ENCODE peak calls at places on chromosomes 7 and 10, in ten cellular contexts. One of them, this sample, is unnamed.

GRCh38 chr7:115013887-115014286 is 92.0 kb downstream of the MDFIC start:
- DNase-seq in stimulated activated CD8-positive, alpha-beta memory T cell treated with anti-CD3 and anti-CD28 coated beads, Interleukin-4, amount 100 ng/mL, for 4 hours: no peak
- DNase-seq in DMS 273 treated with DMSO at 0.1 percent for 48 hours: no peak
- DNase-seq in AG10803: no peak
- DNase-seq in activated naive CD4-positive, alpha-beta T cell treated with anti-CD3 and anti-CD28 coated beads, Interleukin-2, amount 10 ng/mL, durations not matched to agents 7 days and 5 days: no peak
- DNase-seq in dorsolateral prefrontal cortex: no peak
- DNase-seq in stimulated activated CD4-positive, alpha-beta T cell treated with anti-CD3 and anti-CD28 coated beads, Interleukin-1b, Interleukin-23, amount 100 ng/mL, for 24 hours: no peak
- DNase-seq in posterior cingulate gyrus: no peak
- DNase-seq in fibroblast of pulmonary artery: peak
- DNase-seq in right cardiac atrium: no peak
- DNase-seq in this sample: no peak

GRCh38 chr7:144513332-144513731 is 109.8 kb upstream of the NOBOX start:
- DNase-seq in AG10803: no peak
- DNase-seq in posterior cingulate gyrus: no peak
- DNase-seq in DMS 273 treated with DMSO at 0.1 percent for 48 hours: no peak
- DNase-seq in right cardiac atrium: no peak
- DNase-seq in dorsolateral prefrontal cortex: peak
- DNase-seq in stimulated activated CD4-positive, alpha-beta T cell treated with anti-CD3 and anti-CD28 coated beads, Interleukin-1b, Interleukin-23, amount 100 ng/mL, for 24 hours: no peak
- DNase-seq in stimulated activated CD8-positive, alpha-beta memory T cell treated with anti-CD3 and anti-CD28 coated beads, Interleukin-4, amount 100 ng/mL, for 4 hours: no peak
- DNase-seq in activated naive CD4-positive, alpha-beta T cell treated with anti-CD3 and anti-CD28 coated beads, Interleukin-2, amount 10 ng/mL, durations not matched to agents 7 days and 5 days: no peak
- DNase-seq in fibroblast of pulmonary artery: peak
- DNase-seq in this sample: no peak

GRCh38 chr10:12430406-12430982 is 81.1 kb downstream of the CAMK1D start:
- DNase-seq in DMS 273 treated with DMSO at 0.1 percent for 48 hours: no peak
- DNase-seq in posterior cingulate gyrus: peak
- DNase-seq in dorsolateral prefrontal cortex: no peak
- DNase-seq in stimulated activated CD4-positive, alpha-beta T cell treated with anti-CD3 and anti-CD28 coated beads, Interleukin-1b, Interleukin-23, amount 100 ng/mL, for 24 hours: no peak
- DNase-seq in activated naive CD4-positive, alpha-beta T cell treated with anti-CD3 and anti-CD28 coated beads, Interleukin-2, amount 10 ng/mL, durations not matched to agents 7 days and 5 days: no peak
- DNase-seq in fibroblast of pulmonary artery: no peak
- DNase-seq in right cardiac atrium: no peak
- DNase-seq in stimulated activated CD8-positive, alpha-beta memory T cell treated with anti-CD3 and anti-CD28 coated beads, Interleukin-4, amount 100 ng/mL, for 4 hours: no peak
- DNase-seq in AG10803: no peak
- DNase-seq in this sample: no peak

GRCh38 chr10:125344573-125345121 is 184.3 kb upstream of the CTBP2 start:
- DNase-seq in DMS 273 treated with DMSO at 0.1 percent for 48 hours: no peak
- DNase-seq in posterior cingulate gyrus: peak
- DNase-seq in AG10803: no peak
- DNase-seq in fibroblast of pulmonary artery: no peak
- DNase-seq in right cardiac atrium: no peak
- DNase-seq in stimulated activated CD4-positive, alpha-beta T cell treated with anti-CD3 and anti-CD28 coated beads, Interleukin-1b, Interleukin-23, amount 100 ng/mL, for 24 hours: no peak
- DNase-seq in dorsolateral prefrontal cortex: no peak
- DNase-seq in activated naive CD4-positive, alpha-beta T cell treated with anti-CD3 and anti-CD28 coated beads, Interleukin-2, amount 10 ng/mL, durations not matched to agents 7 days and 5 days: no peak
- DNase-seq in stimulated activated CD8-positive, alpha-beta memory T cell treated with anti-CD3 and anti-CD28 coated beads, Interleukin-4, amount 100 ng/mL, for 4 hours: no peak
- DNase-seq in this sample: no peak

GRCh38 chr7:147584771-147585193 is 1005.8 kb upstream of the C7orf33 start:
- DNase-seq in fibroblast of pulmonary artery: no peak
- DNase-seq in DMS 273 treated with DMSO at 0.1 percent for 48 hours: no peak
- DNase-seq in activated naive CD4-positive, alpha-beta T cell treated with anti-CD3 and anti-CD28 coated beads, Interleukin-2, amount 10 ng/mL, durations not matched to agents 7 days and 5 days: no peak
- DNase-seq in stimulated activated CD4-positive, alpha-beta T cell treated with anti-CD3 and anti-CD28 coated beads, Interleukin-1b, Interleukin-23, amount 100 ng/mL, for 24 hours: no peak
- DNase-seq in posterior cingulate gyrus: no peak
- DNase-seq in right cardiac atrium: no peak
- DNase-seq in dorsolateral prefrontal cortex: no peak
- DNase-seq in AG10803: no peak
- DNase-seq in stimulated activated CD8-positive, alpha-beta memory T cell treated with anti-CD3 and anti-CD28 coated beads, Interleukin-4, amount 100 ng/mL, for 4 hours: no peak
- DNase-seq in this sample: no peak

GRCh38 chr7:47757946-47758371 is 176.0 kb upstream of the TNS3 start:
- DNase-seq in right cardiac atrium: peak
- DNase-seq in stimulated activated CD8-positive, alpha-beta memory T cell treated with anti-CD3 and anti-CD28 coated beads, Interleukin-4, amount 100 ng/mL, for 4 hours: no peak
- DNase-seq in AG10803: peak
- DNase-seq in DMS 273 treated with DMSO at 0.1 percent for 48 hours: no peak
- DNase-seq in dorsolateral prefrontal cortex: peak
- DNase-seq in posterior cingulate gyrus: peak
- DNase-seq in fibroblast of pulmonary artery: peak
- DNase-seq in activated naive CD4-positive, alpha-beta T cell treated with anti-CD3 and anti-CD28 coated beads, Interleukin-2, amount 10 ng/mL, durations not matched to agents 7 days and 5 days: no peak
- DNase-seq in stimulated activated CD4-positive, alpha-beta T cell treated with anti-CD3 and anti-CD28 coated beads, Interleukin-1b, Interleukin-23, amount 100 ng/mL, for 24 hours: no peak
- DNase-seq in this sample: no peak

GRCh38 chr10:96587255-96588059 is 645 bp upstream of the TM9SF3 start:
- DNase-seq in dorsolateral prefrontal cortex: no peak
- DNase-seq in posterior cingulate gyrus: peak
- DNase-seq in activated naive CD4-positive, alpha-beta T cell treated with anti-CD3 and anti-CD28 coated beads, Interleukin-2, amount 10 ng/mL, durations not matched to agents 7 days and 5 days: no peak
- DNase-seq in DMS 273 treated with DMSO at 0.1 percent for 48 hours: peak
- DNase-seq in right cardiac atrium: peak
- DNase-seq in AG10803: peak
- DNase-seq in fibroblast of pulmonary artery: peak
- DNase-seq in stimulated activated CD4-positive, alpha-beta T cell treated with anti-CD3 and anti-CD28 coated beads, Interleukin-1b, Interleukin-23, amount 100 ng/mL, for 24 hours: peak
- DNase-seq in stimulated activated CD8-positive, alpha-beta memory T cell treated with anti-CD3 and anti-CD28 coated beads, Interleukin-4, amount 100 ng/mL, for 4 hours: peak
- DNase-seq in this sample: no peak

GRCh38 chr7:132742152-132742551 is 165.9 kb upstream of the PLXNA4 start:
- DNase-seq in fibroblast of pulmonary artery: peak
- DNase-seq in stimulated activated CD8-positive, alpha-beta memory T cell treated with anti-CD3 and anti-CD28 coated beads, Interleukin-4, amount 100 ng/mL, for 4 hours: no peak
- DNase-seq in stimulated activated CD4-positive, alpha-beta T cell treated with anti-CD3 and anti-CD28 coated beads, Interleukin-1b, Interleukin-23, amount 100 ng/mL, for 24 hours: no peak
- DNase-seq in dorsolateral prefrontal cortex: no peak
- DNase-seq in AG10803: peak
- DNase-seq in right cardiac atrium: peak
- DNase-seq in posterior cingulate gyrus: no peak
- DNase-seq in DMS 273 treated with DMSO at 0.1 percent for 48 hours: no peak
- DNase-seq in activated naive CD4-positive, alpha-beta T cell treated with anti-CD3 and anti-CD28 coated beads, Interleukin-2, amount 10 ng/mL, durations not matched to agents 7 days and 5 days: no peak
- DNase-seq in this sample: no peak

GRCh38 chr10:84227810-84228209 is 2.5 kb upstream of the LRIT2 start:
- DNase-seq in AG10803: no peak
- DNase-seq in fibroblast of pulmonary artery: no peak
- DNase-seq in stimulated activated CD4-positive, alpha-beta T cell treated with anti-CD3 and anti-CD28 coated beads, Interleukin-1b, Interleukin-23, amount 100 ng/mL, for 24 hours: no peak
- DNase-seq in activated naive CD4-positive, alpha-beta T cell treated with anti-CD3 and anti-CD28 coated beads, Interleukin-2, amount 10 ng/mL, durations not matched to agents 7 days and 5 days: no peak
- DNase-seq in right cardiac atrium: no peak
- DNase-seq in DMS 273 treated with DMSO at 0.1 percent for 48 hours: no peak
- DNase-seq in posterior cingulate gyrus: no peak
- DNase-seq in dorsolateral prefrontal cortex: no peak
- DNase-seq in stimulated activated CD8-positive, alpha-beta memory T cell treated with anti-CD3 and anti-CD28 coated beads, Interleukin-4, amount 100 ng/mL, for 4 hours: no peak
- DNase-seq in this sample: no peak

GRCh38 chr7:33310546-33310945 is 181.2 kb downstream of the BBS9 start:
- DNase-seq in DMS 273 treated with DMSO at 0.1 percent for 48 hours: no peak
- DNase-seq in stimulated activated CD4-positive, alpha-beta T cell treated with anti-CD3 and anti-CD28 coated beads, Interleukin-1b, Interleukin-23, amount 100 ng/mL, for 24 hours: no peak
- DNase-seq in activated naive CD4-positive, alpha-beta T cell treated with anti-CD3 and anti-CD28 coated beads, Interleukin-2, amount 10 ng/mL, durations not matched to agents 7 days and 5 days: no peak
- DNase-seq in fibroblast of pulmonary artery: no peak
- DNase-seq in dorsolateral prefrontal cortex: no peak
- DNase-seq in right cardiac atrium: no peak
- DNase-seq in stimulated activated CD8-positive, alpha-beta memory T cell treated with anti-CD3 and anti-CD28 coated beads, Interleukin-4, amount 100 ng/mL, for 4 hours: no peak
- DNase-seq in posterior cingulate gyrus: no peak
- DNase-seq in AG10803: no peak
- DNase-seq in this sample: no peak

GRCh38 chr10:34615770-34616169 is 199.3 kb downstream of the PARD3 start:
- DNase-seq in posterior cingulate gyrus: no peak
- DNase-seq in dorsolateral prefrontal cortex: no peak
- DNase-seq in DMS 273 treated with DMSO at 0.1 percent for 48 hours: no peak
- DNase-seq in right cardiac atrium: no peak
- DNase-seq in stimulated activated CD4-positive, alpha-beta T cell treated with anti-CD3 and anti-CD28 coated beads, Interleukin-1b, Interleukin-23, amount 100 ng/mL, for 24 hours: no peak
- DNase-seq in AG10803: no peak
- DNase-seq in stimulated activated CD8-positive, alpha-beta memory T cell treated with anti-CD3 and anti-CD28 coated beads, Interleukin-4, amount 100 ng/mL, for 4 hours: no peak
- DNase-seq in activated naive CD4-positive, alpha-beta T cell treated with anti-CD3 and anti-CD28 coated beads, Interleukin-2, amount 10 ng/mL, durations not matched to agents 7 days and 5 days: no peak
- DNase-seq in fibroblast of pulmonary artery: no peak
- DNase-seq in this sample: no peak

GRCh38 chr7:135661311-135662122 is 797 bp upstream of the STMP1 start:
- DNase-seq in posterior cingulate gyrus: no peak
- DNase-seq in AG10803: no peak
- DNase-seq in activated naive CD4-positive, alpha-beta T cell treated with anti-CD3 and anti-CD28 coated beads, Interleukin-2, amount 10 ng/mL, durations not matched to agents 7 days and 5 days: no peak
- DNase-seq in stimulated activated CD8-positive, alpha-beta memory T cell treated with anti-CD3 and anti-CD28 coated beads, Interleukin-4, amount 100 ng/mL, for 4 hours: no peak
- DNase-seq in DMS 273 treated with DMSO at 0.1 percent for 48 hours: no peak
- DNase-seq in fibroblast of pulmonary artery: no peak
- DNase-seq in stimulated activated CD4-positive, alpha-beta T cell treated with anti-CD3 and anti-CD28 coated beads, Interleukin-1b, Interleukin-23, amount 100 ng/mL, for 24 hours: peak
- DNase-seq in right cardiac atrium: no peak
- DNase-seq in dorsolateral prefrontal cortex: no peak
- DNase-seq in this sample: no peak

GRCh38 chr7:73971701-73972341 is 56.2 kb upstream of the ELN start:
- DNase-seq in activated naive CD4-positive, alpha-beta T cell treated with anti-CD3 and anti-CD28 coated beads, Interleukin-2, amount 10 ng/mL, durations not matched to agents 7 days and 5 days: no peak
- DNase-seq in stimulated activated CD4-positive, alpha-beta T cell treated with anti-CD3 and anti-CD28 coated beads, Interleukin-1b, Interleukin-23, amount 100 ng/mL, for 24 hours: no peak
- DNase-seq in stimulated activated CD8-positive, alpha-beta memory T cell treated with anti-CD3 and anti-CD28 coated beads, Interleukin-4, amount 100 ng/mL, for 4 hours: no peak
- DNase-seq in fibroblast of pulmonary artery: no peak
- DNase-seq in DMS 273 treated with DMSO at 0.1 percent for 48 hours: no peak
- DNase-seq in dorsolateral prefrontal cortex: no peak
- DNase-seq in right cardiac atrium: no peak
- DNase-seq in AG10803: no peak
- DNase-seq in posterior cingulate gyrus: peak
- DNase-seq in this sample: peak

GRCh38 chr10:96130326-96130758 is 245 bp downstream of the ZNF518A start:
- DNase-seq in posterior cingulate gyrus: peak
- DNase-seq in stimulated activated CD8-positive, alpha-beta memory T cell treated with anti-CD3 and anti-CD28 coated beads, Interleukin-4, amount 100 ng/mL, for 4 hours: peak
- DNase-seq in right cardiac atrium: peak
- DNase-seq in fibroblast of pulmonary artery: peak
- DNase-seq in AG10803: peak
- DNase-seq in stimulated activated CD4-positive, alpha-beta T cell treated with anti-CD3 and anti-CD28 coated beads, Interleukin-1b, Interleukin-23, amount 100 ng/mL, for 24 hours: peak
- DNase-seq in activated naive CD4-positive, alpha-beta T cell treated with anti-CD3 and anti-CD28 coated beads, Interleukin-2, amount 10 ng/mL, durations not matched to agents 7 days and 5 days: peak
- DNase-seq in dorsolateral prefrontal cortex: peak
- DNase-seq in DMS 273 treated with DMSO at 0.1 percent for 48 hours: peak
- DNase-seq in this sample: peak

GRCh38 chr7:142338633-142339501 is 81.0 kb upstream of the PRSS58 start:
- DNase-seq in fibroblast of pulmonary artery: no peak
- DNase-seq in dorsolateral prefrontal cortex: no peak
- DNase-seq in AG10803: no peak
- DNase-seq in activated naive CD4-positive, alpha-beta T cell treated with anti-CD3 and anti-CD28 coated beads, Interleukin-2, amount 10 ng/mL, durations not matched to agents 7 days and 5 days: no peak
- DNase-seq in stimulated activated CD4-positive, alpha-beta T cell treated with anti-CD3 and anti-CD28 coated beads, Interleukin-1b, Interleukin-23, amount 100 ng/mL, for 24 hours: no peak
- DNase-seq in posterior cingulate gyrus: no peak
- DNase-seq in DMS 273 treated with DMSO at 0.1 percent for 48 hours: no peak
- DNase-seq in right cardiac atrium: no peak
- DNase-seq in stimulated activated CD8-positive, alpha-beta memory T cell treated with anti-CD3 and anti-CD28 coated beads, Interleukin-4, amount 100 ng/mL, for 4 hours: no peak
- DNase-seq in this sample: peak

GRCh38 chr10:16586358-16587138 is 64.9 kb upstream of the C1QL3 start:
- DNase-seq in stimulated activated CD4-positive, alpha-beta T cell treated with anti-CD3 and anti-CD28 coated beads, Interleukin-1b, Interleukin-23, amount 100 ng/mL, for 24 hours: no peak
- DNase-seq in DMS 273 treated with DMSO at 0.1 percent for 48 hours: no peak
- DNase-seq in right cardiac atrium: no peak
- DNase-seq in fibroblast of pulmonary artery: no peak
- DNase-seq in posterior cingulate gyrus: no peak
- DNase-seq in dorsolateral prefrontal cortex: no peak
- DNase-seq in stimulated activated CD8-positive, alpha-beta memory T cell treated with anti-CD3 and anti-CD28 coated beads, Interleukin-4, amount 100 ng/mL, for 4 hours: no peak
- DNase-seq in activated naive CD4-positive, alpha-beta T cell treated with anti-CD3 and anti-CD28 coated beads, Interleukin-2, amount 10 ng/mL, durations not matched to agents 7 days and 5 days: no peak
- DNase-seq in AG10803: no peak
- DNase-seq in this sample: no peak

GRCh38 chr10:67779455-67780205 is 58.4 kb downstream of the DNAJC12 start:
- DNase-seq in stimulated activated CD8-positive, alpha-beta memory T cell treated with anti-CD3 and anti-CD28 coated beads, Interleukin-4, amount 100 ng/mL, for 4 hours: peak
- DNase-seq in posterior cingulate gyrus: no peak
- DNase-seq in DMS 273 treated with DMSO at 0.1 percent for 48 hours: peak
- DNase-seq in right cardiac atrium: peak
- DNase-seq in activated naive CD4-positive, alpha-beta T cell treated with anti-CD3 and anti-CD28 coated beads, Interleukin-2, amount 10 ng/mL, durations not matched to agents 7 days and 5 days: peak
- DNase-seq in stimulated activated CD4-positive, alpha-beta T cell treated with anti-CD3 and anti-CD28 coated beads, Interleukin-1b, Interleukin-23, amount 100 ng/mL, for 24 hours: peak
- DNase-seq in AG10803: peak
- DNase-seq in dorsolateral prefrontal cortex: no peak
- DNase-seq in fibroblast of pulmonary artery: peak
- DNase-seq in this sample: no peak

GRCh38 chr7:122975341-122975740 is 20.2 kb downstream of the TAS2R16 start:
- DNase-seq in stimulated activated CD4-positive, alpha-beta T cell treated with anti-CD3 and anti-CD28 coated beads, Interleukin-1b, Interleukin-23, amount 100 ng/mL, for 24 hours: no peak
- DNase-seq in activated naive CD4-positive, alpha-beta T cell treated with anti-CD3 and anti-CD28 coated beads, Interleukin-2, amount 10 ng/mL, durations not matched to agents 7 days and 5 days: no peak
- DNase-seq in posterior cingulate gyrus: no peak
- DNase-seq in AG10803: no peak
- DNase-seq in right cardiac atrium: no peak
- DNase-seq in dorsolateral prefrontal cortex: no peak
- DNase-seq in fibroblast of pulmonary artery: peak
- DNase-seq in stimulated activated CD8-positive, alpha-beta memory T cell treated with anti-CD3 and anti-CD28 coated beads, Interleukin-4, amount 100 ng/mL, for 4 hours: no peak
- DNase-seq in DMS 273 treated with DMSO at 0.1 percent for 48 hours: no peak
- DNase-seq in this sample: no peak

GRCh38 chr7:50684702-50685074 is 98.0 kb downstream of the GRB10 start:
- DNase-seq in right cardiac atrium: no peak
- DNase-seq in DMS 273 treated with DMSO at 0.1 percent for 48 hours: no peak
- DNase-seq in stimulated activated CD4-positive, alpha-beta T cell treated with anti-CD3 and anti-CD28 coated beads, Interleukin-1b, Interleukin-23, amount 100 ng/mL, for 24 hours: no peak
- DNase-seq in fibroblast of pulmonary artery: no peak
- DNase-seq in AG10803: no peak
- DNase-seq in stimulated activated CD8-positive, alpha-beta memory T cell treated with anti-CD3 and anti-CD28 coated beads, Interleukin-4, amount 100 ng/mL, for 4 hours: no peak
- DNase-seq in posterior cingulate gyrus: no peak
- DNase-seq in activated naive CD4-positive, alpha-beta T cell treated with anti-CD3 and anti-CD28 coated beads, Interleukin-2, amount 10 ng/mL, durations not matched to agents 7 days and 5 days: no peak
- DNase-seq in dorsolateral prefrontal cortex: no peak
- DNase-seq in this sample: no peak

GRCh38 chr10:74898201-74898976 is 72.0 kb downstream of the KAT6B start:
- DNase-seq in dorsolateral prefrontal cortex: no peak
- DNase-seq in DMS 273 treated with DMSO at 0.1 percent for 48 hours: no peak
- DNase-seq in stimulated activated CD8-positive, alpha-beta memory T cell treated with anti-CD3 and anti-CD28 coated beads, Interleukin-4, amount 100 ng/mL, for 4 hours: no peak
- DNase-seq in right cardiac atrium: no peak
- DNase-seq in stimulated activated CD4-positive, alpha-beta T cell treated with anti-CD3 and anti-CD28 coated beads, Interleukin-1b, Interleukin-23, amount 100 ng/mL, for 24 hours: no peak
- DNase-seq in activated naive CD4-positive, alpha-beta T cell treated with anti-CD3 and anti-CD28 coated beads, Interleukin-2, amount 10 ng/mL, durations not matched to agents 7 days and 5 days: peak
- DNase-seq in AG10803: no peak
- DNase-seq in fibroblast of pulmonary artery: no peak
- DNase-seq in posterior cingulate gyrus: no peak
- DNase-seq in this sample: no peak

GRCh38 chr10:71651953-71652352 is 67.6 kb downstream of the C10orf105 start:
- DNase-seq in stimulated activated CD8-positive, alpha-beta memory T cell treated with anti-CD3 and anti-CD28 coated beads, Interleukin-4, amount 100 ng/mL, for 4 hours: no peak
- DNase-seq in posterior cingulate gyrus: no peak
- DNase-seq in fibroblast of pulmonary artery: no peak
- DNase-seq in dorsolateral prefrontal cortex: no peak
- DNase-seq in DMS 273 treated with DMSO at 0.1 percent for 48 hours: no peak
- DNase-seq in right cardiac atrium: no peak
- DNase-seq in stimulated activated CD4-positive, alpha-beta T cell treated with anti-CD3 and anti-CD28 coated beads, Interleukin-1b, Interleukin-23, amount 100 ng/mL, for 24 hours: no peak
- DNase-seq in AG10803: no peak
- DNase-seq in activated naive CD4-positive, alpha-beta T cell treated with anti-CD3 and anti-CD28 coated beads, Interleukin-2, amount 10 ng/mL, durations not matched to agents 7 days and 5 days: no peak
- DNase-seq in this sample: no peak

GRCh38 chr7:266851-267840 is 22.8 kb upstream of the FOXL3 start:
- DNase-seq in posterior cingulate gyrus: peak
- DNase-seq in dorsolateral prefrontal cortex: no peak
- DNase-seq in right cardiac atrium: peak
- DNase-seq in stimulated activated CD4-positive, alpha-beta T cell treated with anti-CD3 and anti-CD28 coated beads, Interleukin-1b, Interleukin-23, amount 100 ng/mL, for 24 hours: no peak
- DNase-seq in AG10803: no peak
- DNase-seq in DMS 273 treated with DMSO at 0.1 percent for 48 hours: no peak
- DNase-seq in fibroblast of pulmonary artery: no peak
- DNase-seq in stimulated activated CD8-positive, alpha-beta memory T cell treated with anti-CD3 and anti-CD28 coated beads, Interleukin-4, amount 100 ng/mL, for 4 hours: no peak
- DNase-seq in activated naive CD4-positive, alpha-beta T cell treated with anti-CD3 and anti-CD28 coated beads, Interleukin-2, amount 10 ng/mL, durations not matched to agents 7 days and 5 days: no peak
- DNase-seq in this sample: peak

GRCh38 chr7:80950550-80950967 is 31.7 kb upstream of the SEMA3C start:
- DNase-seq in posterior cingulate gyrus: no peak
- DNase-seq in fibroblast of pulmonary artery: peak
- DNase-seq in stimulated activated CD4-positive, alpha-beta T cell treated with anti-CD3 and anti-CD28 coated beads, Interleukin-1b, Interleukin-23, amount 100 ng/mL, for 24 hours: no peak
- DNase-seq in activated naive CD4-positive, alpha-beta T cell treated with anti-CD3 and anti-CD28 coated beads, Interleukin-2, amount 10 ng/mL, durations not matched to agents 7 days and 5 days: no peak
- DNase-seq in DMS 273 treated with DMSO at 0.1 percent for 48 hours: no peak
- DNase-seq in stimulated activated CD8-positive, alpha-beta memory T cell treated with anti-CD3 and anti-CD28 coated beads, Interleukin-4, amount 100 ng/mL, for 4 hours: no peak
- DNase-seq in AG10803: no peak
- DNase-seq in dorsolateral prefrontal cortex: no peak
- DNase-seq in right cardiac atrium: no peak
- DNase-seq in this sample: no peak

GRCh38 chr10:60230892-60231291 is 158.8 kb downstream of the ANK3 start:
- DNase-seq in right cardiac atrium: no peak
- DNase-seq in fibroblast of pulmonary artery: peak
- DNase-seq in DMS 273 treated with DMSO at 0.1 percent for 48 hours: no peak
- DNase-seq in dorsolateral prefrontal cortex: no peak
- DNase-seq in activated naive CD4-positive, alpha-beta T cell treated with anti-CD3 and anti-CD28 coated beads, Interleukin-2, amount 10 ng/mL, durations not matched to agents 7 days and 5 days: no peak
- DNase-seq in AG10803: no peak
- DNase-seq in stimulated activated CD4-positive, alpha-beta T cell treated with anti-CD3 and anti-CD28 coated beads, Interleukin-1b, Interleukin-23, amount 100 ng/mL, for 24 hours: no peak
- DNase-seq in stimulated activated CD8-positive, alpha-beta memory T cell treated with anti-CD3 and anti-CD28 coated beads, Interleukin-4, amount 100 ng/mL, for 4 hours: no peak
- DNase-seq in posterior cingulate gyrus: no peak
- DNase-seq in this sample: no peak

GRCh38 chr10:55750458-55750857 is 610.6 kb downstream of the ZWINT start:
- DNase-seq in activated naive CD4-positive, alpha-beta T cell treated with anti-CD3 and anti-CD28 coated beads, Interleukin-2, amount 10 ng/mL, durations not matched to agents 7 days and 5 days: no peak
- DNase-seq in AG10803: no peak
- DNase-seq in DMS 273 treated with DMSO at 0.1 percent for 48 hours: no peak
- DNase-seq in right cardiac atrium: no peak
- DNase-seq in stimulated activated CD8-positive, alpha-beta memory T cell treated with anti-CD3 and anti-CD28 coated beads, Interleukin-4, amount 100 ng/mL, for 4 hours: no peak
- DNase-seq in fibroblast of pulmonary artery: no peak
- DNase-seq in stimulated activated CD4-positive, alpha-beta T cell treated with anti-CD3 and anti-CD28 coated beads, Interleukin-1b, Interleukin-23, amount 100 ng/mL, for 24 hours: no peak
- DNase-seq in dorsolateral prefrontal cortex: no peak
- DNase-seq in posterior cingulate gyrus: no peak
- DNase-seq in this sample: no peak

GRCh38 chr10:86856156-86856555 is 99.7 kb downstream of the BMPR1A start:
- DNase-seq in right cardiac atrium: no peak
- DNase-seq in stimulated activated CD8-positive, alpha-beta memory T cell treated with anti-CD3 and anti-CD28 coated beads, Interleukin-4, amount 100 ng/mL, for 4 hours: no peak
- DNase-seq in DMS 273 treated with DMSO at 0.1 percent for 48 hours: no peak
- DNase-seq in dorsolateral prefrontal cortex: no peak
- DNase-seq in AG10803: no peak
- DNase-seq in fibroblast of pulmonary artery: no peak
- DNase-seq in activated naive CD4-positive, alpha-beta T cell treated with anti-CD3 and anti-CD28 coated beads, Interleukin-2, amount 10 ng/mL, durations not matched to agents 7 days and 5 days: no peak
- DNase-seq in stimulated activated CD4-positive, alpha-beta T cell treated with anti-CD3 and anti-CD28 coated beads, Interleukin-1b, Interleukin-23, amount 100 ng/mL, for 24 hours: no peak
- DNase-seq in posterior cingulate gyrus: no peak
- DNase-seq in this sample: no peak

GRCh38 chr10:131808370-131808930 is 92.4 kb upstream of the PPP2R2D start:
- DNase-seq in dorsolateral prefrontal cortex: no peak
- DNase-seq in DMS 273 treated with DMSO at 0.1 percent for 48 hours: no peak
- DNase-seq in right cardiac atrium: no peak
- DNase-seq in AG10803: no peak
- DNase-seq in stimulated activated CD4-positive, alpha-beta T cell treated with anti-CD3 and anti-CD28 coated beads, Interleukin-1b, Interleukin-23, amount 100 ng/mL, for 24 hours: no peak
- DNase-seq in fibroblast of pulmonary artery: no peak
- DNase-seq in activated naive CD4-positive, alpha-beta T cell treated with anti-CD3 and anti-CD28 coated beads, Interleukin-2, amount 10 ng/mL, durations not matched to agents 7 days and 5 days: no peak
- DNase-seq in stimulated activated CD8-positive, alpha-beta memory T cell treated with anti-CD3 and anti-CD28 coated beads, Interleukin-4, amount 100 ng/mL, for 4 hours: no peak
- DNase-seq in posterior cingulate gyrus: no peak
- DNase-seq in this sample: no peak

GRCh38 chr7:99596408-99596955 is 1.6 kb upstream of the TMEM225B start:
- DNase-seq in activated naive CD4-positive, alpha-beta T cell treated with anti-CD3 and anti-CD28 coated beads, Interleukin-2, amount 10 ng/mL, durations not matched to agents 7 days and 5 days: no peak
- DNase-seq in stimulated activated CD8-positive, alpha-beta memory T cell treated with anti-CD3 and anti-CD28 coated beads, Interleukin-4, amount 100 ng/mL, for 4 hours: no peak
- DNase-seq in DMS 273 treated with DMSO at 0.1 percent for 48 hours: no peak
- DNase-seq in dorsolateral prefrontal cortex: no peak
- DNase-seq in fibroblast of pulmonary artery: no peak
- DNase-seq in posterior cingulate gyrus: no peak
- DNase-seq in AG10803: no peak
- DNase-seq in right cardiac atrium: no peak
- DNase-seq in stimulated activated CD4-positive, alpha-beta T cell treated with anti-CD3 and anti-CD28 coated beads, Interleukin-1b, Interleukin-23, amount 100 ng/mL, for 24 hours: no peak
- DNase-seq in this sample: no peak